ENCODE peak calls at places on chromosomes 3 and 15, in five cellular contexts. One of them, this sample, is unnamed.
A peak's percentile ranks its signal among the peaks of the same experiment; 100 is the strongest.

GRCh38 chr3:50656417-50657195 is 18.1 kb upstream of the DOCK3 start:
- DNase-seq in CD8-positive, alpha-beta T cell: no peak
- DNase-seq in cardiac muscle cell: no peak
- DNase-seq in IMR-90: no peak
- DNase-seq in testis: no peak
- DNase-seq in this sample: no peak

GRCh38 chr3:146646251-146646650 is 41.1 kb upstream of the PLSCR5 start:
- DNase-seq in testis: no peak
- DNase-seq in CD8-positive, alpha-beta T cell: no peak
- DNase-seq in IMR-90: no peak
- DNase-seq in cardiac muscle cell: no peak
- DNase-seq in this sample: no peak

GRCh38 chr15:66742286-66742685 is 40.2 kb downstream of the SMAD6 start:
- DNase-seq in IMR-90: no peak
- DNase-seq in cardiac muscle cell: no peak
- DNase-seq in CD8-positive, alpha-beta T cell: no peak
- DNase-seq in testis: no peak
- DNase-seq in this sample: no peak

GRCh38 chr3:53075743-53076140 is 29.9 kb upstream of the SFMBT1 start:
- DNase-seq in IMR-90: no peak
- DNase-seq in cardiac muscle cell: no peak
- DNase-seq in CD8-positive, alpha-beta T cell: no peak
- DNase-seq in testis: no peak
- DNase-seq in this sample: no peak

GRCh38 chr3:142888099-142888483 is 792 bp downstream of the PCOLCE2 start:
- DNase-seq in CD8-positive, alpha-beta T cell: no peak
- DNase-seq in testis: peak; percentile 19
- DNase-seq in IMR-90: no peak
- DNase-seq in cardiac muscle cell: peak; percentile 64
- DNase-seq in this sample: peak; percentile 6

GRCh38 chr3:4551826-4552442 is 58.8 kb downstream of the ITPR1 start:
- DNase-seq in IMR-90: no peak
- DNase-seq in testis: no peak
- DNase-seq in CD8-positive, alpha-beta T cell: no peak
- DNase-seq in cardiac muscle cell: no peak
- DNase-seq in this sample: no peak

GRCh38 chr3:42502429-42503250 is at the start of gene VIPR1:
- DNase-seq in cardiac muscle cell: peak; percentile 42
- DNase-seq in CD8-positive, alpha-beta T cell: peak; percentile 97
- DNase-seq in IMR-90: no peak
- DNase-seq in testis: peak; percentile 90
- DNase-seq in this sample: peak; percentile 68

GRCh38 chr3:184737063-184737462 is 25.2 kb upstream of the MAGEF1 start:
- DNase-seq in testis: no peak
- DNase-seq in cardiac muscle cell: no peak
- DNase-seq in IMR-90: no peak
- DNase-seq in CD8-positive, alpha-beta T cell: no peak
- DNase-seq in this sample: no peak

GRCh38 chr15:57867970-57868791 is 161.7 kb downstream of the POLR2M start:
- DNase-seq in IMR-90: no peak
- DNase-seq in testis: peak; percentile 57
- DNase-seq in cardiac muscle cell: no peak
- DNase-seq in CD8-positive, alpha-beta T cell: no peak
- DNase-seq in this sample: no peak

GRCh38 chr3:124609402-124609801 is 120.8 kb upstream of the UMPS start:
- DNase-seq in testis: no peak
- DNase-seq in IMR-90: peak; percentile 17
- DNase-seq in CD8-positive, alpha-beta T cell: no peak
- DNase-seq in cardiac muscle cell: no peak
- DNase-seq in this sample: no peak

GRCh38 chr3:99845335-99845734 is 27.7 kb downstream of the CMSS1 start:
- DNase-seq in testis: no peak
- DNase-seq in IMR-90: no peak
- DNase-seq in cardiac muscle cell: no peak
- DNase-seq in CD8-positive, alpha-beta T cell: no peak
- DNase-seq in this sample: no peak

GRCh38 chr3:149646181-149646766 is 11.6 kb downstream of the WWTR1 start:
- DNase-seq in CD8-positive, alpha-beta T cell: no peak
- DNase-seq in cardiac muscle cell: no peak
- DNase-seq in testis: no peak
- DNase-seq in IMR-90: peak; percentile 80
- DNase-seq in this sample: peak; percentile 91

GRCh38 chr3:99630815-99631214 is 7.6 kb upstream of the COL8A1 start:
- DNase-seq in cardiac muscle cell: no peak
- DNase-seq in IMR-90: no peak
- DNase-seq in testis: no peak
- DNase-seq in CD8-positive, alpha-beta T cell: no peak
- DNase-seq in this sample: peak; percentile 81

GRCh38 chr15:98000249-98001203 is 40.0 kb downstream of the ARRDC4 start:
- DNase-seq in cardiac muscle cell: no peak
- DNase-seq in CD8-positive, alpha-beta T cell: no peak
- DNase-seq in testis: no peak
- DNase-seq in IMR-90: no peak
- DNase-seq in this sample: peak; percentile 34

GRCh38 chr15:31256385-31257265 is 70.0 kb upstream of the KLF13 start:
- DNase-seq in IMR-90: no peak
- DNase-seq in CD8-positive, alpha-beta T cell: no peak
- DNase-seq in cardiac muscle cell: no peak
- DNase-seq in testis: no peak
- DNase-seq in this sample: no peak

GRCh38 chr3:122784436-122784835 is 9.2 kb downstream of the HSPBAP1 start:
- DNase-seq in CD8-positive, alpha-beta T cell: no peak
- DNase-seq in IMR-90: peak; percentile 85
- DNase-seq in testis: no peak
- DNase-seq in cardiac muscle cell: peak; percentile 63
- DNase-seq in this sample: peak; percentile 93

GRCh38 chr15:92638291-92638708 is 17.3 kb downstream of the FAM174B start:
- DNase-seq in CD8-positive, alpha-beta T cell: peak; percentile 15
- DNase-seq in testis: no peak
- DNase-seq in IMR-90: peak; percentile 20
- DNase-seq in cardiac muscle cell: no peak
- DNase-seq in this sample: peak; percentile 81

GRCh38 chr15:40763801-40764765 is at the start of gene GCHFR:
- DNase-seq in cardiac muscle cell: peak; percentile 76
- DNase-seq in IMR-90: peak; percentile 47
- DNase-seq in CD8-positive, alpha-beta T cell: peak; percentile 79
- DNase-seq in testis: peak; percentile 75
- DNase-seq in this sample: no peak

DNA sequence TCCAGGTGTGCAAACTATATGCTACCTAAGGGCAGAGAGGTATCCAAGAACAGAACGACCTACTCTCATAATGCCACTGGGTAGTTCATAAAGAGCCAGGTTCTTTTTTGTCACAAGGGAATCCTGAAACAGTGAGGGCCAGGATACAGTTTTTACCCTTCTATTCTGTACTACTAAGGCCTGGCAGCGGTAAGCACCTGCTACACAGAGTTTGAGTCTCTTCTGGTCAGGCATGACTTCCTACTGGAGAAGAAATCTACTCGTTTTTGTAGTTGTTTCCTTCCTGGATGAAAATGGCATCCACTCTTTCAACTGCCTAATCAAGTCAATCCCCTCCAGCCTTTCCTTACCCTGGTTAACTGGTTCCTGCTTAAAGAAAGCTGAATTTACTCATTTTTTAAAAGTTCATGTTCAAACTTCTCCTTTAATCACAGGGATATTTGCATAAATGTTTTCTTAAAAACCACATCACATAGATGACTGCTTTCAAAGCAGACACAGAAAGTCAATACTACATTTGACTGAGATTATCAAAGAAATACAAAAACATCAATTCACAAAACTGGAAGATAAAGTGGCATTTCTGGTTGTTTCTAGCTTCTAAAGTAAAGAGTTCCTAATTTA is 40.0 kb downstream of the MAP4 start:
- DNase-seq in IMR-90: no peak
- DNase-seq in CD8-positive, alpha-beta T cell: no peak
- DNase-seq in cardiac muscle cell: no peak
- DNase-seq in testis: no peak
- DNase-seq in this sample: no peak
- H3K4me3 ChIP-seq in IMR-90: no peak overlapping the region
- H3K4me3 ChIP-seq in CD8-positive, alpha-beta T cell: no peak overlapping the region
- H3K4me3 ChIP-seq in cardiac muscle cell: no peak overlapping the region
- H3K4me3 ChIP-seq in testis: no peak overlapping the region
- H3K4me3 ChIP-seq in this sample: no peak overlapping the region

DNA sequence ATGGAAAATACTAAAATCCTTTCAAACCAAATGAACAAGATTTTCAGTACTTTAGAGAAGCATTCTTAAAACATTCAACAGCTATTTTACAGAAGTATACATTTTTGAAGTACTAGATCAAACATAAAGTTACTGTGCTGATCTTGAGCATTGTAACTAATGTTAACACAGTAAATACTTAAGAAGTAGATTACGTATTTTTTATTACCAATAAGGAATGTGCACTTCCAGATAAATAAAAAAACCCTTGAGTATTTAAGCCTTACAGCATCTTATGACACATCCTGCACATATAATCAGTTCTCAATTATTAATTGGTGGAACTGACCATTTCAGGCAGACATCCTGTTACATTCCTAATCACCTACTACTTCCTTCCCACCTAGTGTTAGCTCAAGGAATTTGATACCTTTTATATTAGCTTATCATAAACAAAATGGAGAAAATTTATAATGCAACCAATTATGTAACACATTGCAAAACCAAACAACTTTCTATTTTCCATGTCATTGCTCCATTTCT is 32.8 kb downstream of the COPS2 start:
- DNase-seq in CD8-positive, alpha-beta T cell: no peak
- DNase-seq in IMR-90: no peak
- DNase-seq in cardiac muscle cell: no peak
- DNase-seq in testis: no peak
- DNase-seq in this sample: peak; percentile 26
- TF ChIP-seq CTCF in CD8-positive, alpha-beta T cell: no peak
- TF ChIP-seq CTCF in IMR-90: no peak
- TF ChIP-seq CTCF in cardiac muscle cell: no peak
- TF ChIP-seq CTCF in testis: no peak
- TF ChIP-seq CTCF in this sample: no peak

GRCh38 chr15:64716452-64716851 is 58.9 kb downstream of the RBPMS2 start:
- DNase-seq in IMR-90: no peak
- DNase-seq in testis: no peak
- DNase-seq in CD8-positive, alpha-beta T cell: no peak
- DNase-seq in cardiac muscle cell: no peak
- DNase-seq in this sample: no peak

GRCh38 chr15:64706011-64706911 is 69.1 kb downstream of the RBPMS2 start:
- DNase-seq in IMR-90: no peak
- DNase-seq in cardiac muscle cell: no peak
- DNase-seq in testis: no peak
- DNase-seq in CD8-positive, alpha-beta T cell: no peak
- DNase-seq in this sample: no peak

GRCh38 chr15:64712353-64712752 is 63.0 kb downstream of the RBPMS2 start:
- DNase-seq in testis: no peak
- DNase-seq in CD8-positive, alpha-beta T cell: no peak
- DNase-seq in cardiac muscle cell: no peak
- DNase-seq in IMR-90: no peak
- DNase-seq in this sample: no peak

GRCh38 chr15:64713592-64713991 is 61.8 kb downstream of the RBPMS2 start:
- DNase-seq in IMR-90: no peak
- DNase-seq in CD8-positive, alpha-beta T cell: no peak
- DNase-seq in testis: no peak
- DNase-seq in cardiac muscle cell: no peak
- DNase-seq in this sample: no peak

DNA sequence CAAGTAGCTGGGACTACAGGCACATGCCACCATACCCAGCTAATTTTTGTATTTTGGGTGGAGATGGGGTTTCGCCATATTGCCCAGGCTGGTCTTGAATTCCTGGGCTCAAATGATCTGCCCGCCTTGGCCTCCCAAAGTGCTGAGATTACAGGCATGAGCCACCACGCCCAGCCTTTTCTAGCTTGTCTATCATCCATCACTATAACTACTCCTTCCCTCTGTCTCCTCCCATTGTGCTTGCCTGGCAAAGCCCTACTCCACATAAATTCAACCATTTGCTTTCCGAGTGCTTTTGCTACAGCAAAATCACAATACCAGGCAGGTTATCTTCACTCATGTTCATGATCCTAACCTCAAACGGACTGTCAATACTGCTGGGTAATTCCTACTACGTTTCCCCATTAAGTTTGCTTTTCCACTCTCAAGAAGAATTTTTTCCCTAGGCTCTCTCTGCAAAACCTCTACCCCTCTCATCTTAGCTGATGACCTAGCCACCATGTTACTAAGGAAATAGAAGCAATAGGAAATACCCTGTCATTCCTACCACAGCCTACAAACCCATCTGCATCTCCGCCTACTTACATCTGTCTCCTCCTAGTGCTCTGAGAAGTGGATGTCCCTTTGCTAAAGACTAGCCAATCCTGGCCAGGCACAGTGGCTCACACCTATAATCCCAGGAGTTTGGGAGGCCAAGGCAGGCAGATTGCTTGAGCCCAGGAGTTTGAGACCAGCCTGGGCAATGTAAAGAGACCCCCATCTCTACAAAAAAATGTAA is 64.5 kb downstream of the RBPMS2 start:
- DNase-seq in CD8-positive, alpha-beta T cell: no peak
- DNase-seq in cardiac muscle cell: no peak
- DNase-seq in testis: no peak
- DNase-seq in IMR-90: no peak
- DNase-seq in this sample: no peak
- H3K36me3 ChIP-seq in CD8-positive, alpha-beta T cell: no peaks in the 10 kb centered on the region
- H3K36me3 ChIP-seq in cardiac muscle cell: peaks cover 29% of the 10 kb centered on the region
- H3K36me3 ChIP-seq in testis: no peaks in the 10 kb centered on the region
- H3K36me3 ChIP-seq in IMR-90: no peaks in the 10 kb centered on the region
- H3K36me3 ChIP-seq in this sample: no peaks in the 10 kb centered on the region

GRCh38 chr3:15317164-15317477 is 15.3 kb downstream of the SH3BP5 start:
- DNase-seq in CD8-positive, alpha-beta T cell: no peak
- DNase-seq in IMR-90: peak; percentile 57
- DNase-seq in testis: peak; percentile 55
- DNase-seq in cardiac muscle cell: peak; percentile 64
- DNase-seq in this sample: no peak
- H3K4me3 ChIP-seq in CD8-positive, alpha-beta T cell: no peak overlapping the region
- H3K4me3 ChIP-seq in IMR-90: no peak overlapping the region
- H3K4me3 ChIP-seq in testis: no peak overlapping the region
- H3K4me3 ChIP-seq in cardiac muscle cell: no peak overlapping the region
- H3K4me3 ChIP-seq in this sample: no peak overlapping the region

DNA sequence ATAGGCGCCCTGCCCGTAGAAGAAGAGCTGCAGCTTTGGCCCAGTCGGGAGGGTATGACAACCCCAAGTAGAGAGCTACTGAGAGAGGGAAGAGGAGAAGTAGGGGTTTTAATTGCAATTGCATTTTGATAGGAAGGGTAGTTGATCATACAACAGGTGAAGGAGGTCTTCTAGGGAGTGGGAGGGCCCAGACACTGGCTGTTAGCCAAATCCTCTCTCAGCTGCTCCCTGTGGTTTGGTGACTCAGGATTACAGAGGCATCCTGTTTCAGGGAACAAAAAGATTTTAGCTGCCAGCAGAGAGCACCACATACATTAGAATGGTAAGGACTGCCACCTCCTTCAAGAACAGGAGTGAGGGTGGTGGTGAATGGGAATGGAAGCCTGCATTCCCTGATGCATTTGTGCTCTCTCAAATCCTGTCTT is 408.9 kb upstream of the THBS1 start:
- DNase-seq in IMR-90: peak; percentile 99
- DNase-seq in CD8-positive, alpha-beta T cell: no peak
- DNase-seq in cardiac muscle cell: peak; percentile 97
- DNase-seq in testis: peak; percentile 61
- DNase-seq in this sample: peak; percentile 98
- TF ChIP-seq CTCF in IMR-90: peak; percentile 86
- TF ChIP-seq CTCF in CD8-positive, alpha-beta T cell: no peak
- TF ChIP-seq CTCF in cardiac muscle cell: peak; percentile 51
- TF ChIP-seq CTCF in testis: peak; percentile 31
- TF ChIP-seq CTCF in this sample: peak; percentile 55